ENCODE peak calls at places on chromosomes 6 and 20, in six cellular contexts. One of them, this sample, is unnamed.

GRCh38 chr6:44223471-44224153 is at the start of gene SLC29A1:
- DNase-seq in tibial artery: peak; percentile 85
- DNase-seq in mammary epithelial cell: peak; percentile 48
- DNase-seq in mucosa of descending colon: peak; percentile 76
- DNase-seq in adipocyte: peak; percentile 80
- DNase-seq in lung: peak; percentile 78
- DNase-seq in this sample: no peak

GRCh38 chr6:153511896-153512496 is 380.9 kb upstream of the RGS17 start:
- DNase-seq in lung: no peak
- DNase-seq in tibial artery: no peak
- DNase-seq in mucosa of descending colon: peak; percentile 23
- DNase-seq in adipocyte: peak; percentile 73
- DNase-seq in mammary epithelial cell: peak; percentile 25
- DNase-seq in this sample: no peak

GRCh38 chr6:55399331-55399730 is 72.1 kb downstream of the GFRAL start:
- DNase-seq in mammary epithelial cell: no peak
- DNase-seq in lung: no peak
- DNase-seq in adipocyte: peak; percentile 66
- DNase-seq in tibial artery: no peak
- DNase-seq in mucosa of descending colon: no peak
- DNase-seq in this sample: no peak

GRCh38 chr6:153801917-153802316 is 237.1 kb upstream of the OPRM1 start:
- DNase-seq in mucosa of descending colon: no peak
- DNase-seq in mammary epithelial cell: no peak
- DNase-seq in tibial artery: no peak
- DNase-seq in lung: no peak
- DNase-seq in adipocyte: no peak
- DNase-seq in this sample: no peak

GRCh38 chr20:12762725-12763124 is 246.0 kb upstream of the SPTLC3 start:
- DNase-seq in tibial artery: no peak
- DNase-seq in mucosa of descending colon: no peak
- DNase-seq in adipocyte: no peak
- DNase-seq in lung: no peak
- DNase-seq in mammary epithelial cell: peak; percentile 14
- DNase-seq in this sample: no peak

GRCh38 chr6:111842891-111843290 is 30.4 kb downstream of the FYN start:
- DNase-seq in lung: no peak
- DNase-seq in mammary epithelial cell: no peak
- DNase-seq in mucosa of descending colon: no peak
- DNase-seq in adipocyte: no peak
- DNase-seq in tibial artery: no peak
- DNase-seq in this sample: no peak

GRCh38 chr20:47574616-47575401 is 73.1 kb downstream of the NCOA3 start:
- DNase-seq in mucosa of descending colon: no peak
- DNase-seq in adipocyte: no peak
- DNase-seq in mammary epithelial cell: no peak
- DNase-seq in tibial artery: no peak
- DNase-seq in lung: no peak
- DNase-seq in this sample: no peak

GRCh38 chr20:19861147-19861759 is 103.2 kb downstream of the RIN2 start:
- DNase-seq in mammary epithelial cell: no peak
- DNase-seq in tibial artery: no peak
- DNase-seq in mucosa of descending colon: no peak
- DNase-seq in adipocyte: no peak
- DNase-seq in lung: no peak
- DNase-seq in this sample: no peak

GRCh38 chr6:15754706-15755079 is 91.9 kb upstream of the DTNBP1 start:
- DNase-seq in mammary epithelial cell: no peak
- DNase-seq in lung: no peak
- DNase-seq in tibial artery: no peak
- DNase-seq in adipocyte: no peak
- DNase-seq in mucosa of descending colon: no peak
- DNase-seq in this sample: no peak

GRCh38 chr20:16528078-16528477 is 45.2 kb downstream of the KIF16B start:
- DNase-seq in lung: no peak
- DNase-seq in tibial artery: no peak
- DNase-seq in adipocyte: peak; percentile 56
- DNase-seq in mucosa of descending colon: peak; percentile 84
- DNase-seq in mammary epithelial cell: peak; percentile 92
- DNase-seq in this sample: no peak

GRCh38 chr6:105164418-105164817 is 15.4 kb downstream of the POPDC3 start:
- DNase-seq in tibial artery: no peak
- DNase-seq in mammary epithelial cell: peak; percentile 74
- DNase-seq in lung: no peak
- DNase-seq in adipocyte: peak; percentile 4
- DNase-seq in mucosa of descending colon: no peak
- DNase-seq in this sample: no peak

GRCh38 chr6:26554669-26555504 is 16.7 kb downstream of the HMGN4 start:
- DNase-seq in lung: no peak
- DNase-seq in mammary epithelial cell: peak; percentile 54
- DNase-seq in adipocyte: peak; percentile 75
- DNase-seq in tibial artery: no peak
- DNase-seq in mucosa of descending colon: no peak
- DNase-seq in this sample: no peak

GRCh38 chr6:3247255-3248146 is 11.2 kb upstream of the PSMG4 start:
- DNase-seq in mucosa of descending colon: peak; percentile 56
- DNase-seq in tibial artery: no peak
- DNase-seq in mammary epithelial cell: peak; percentile 43
- DNase-seq in adipocyte: peak; percentile 89
- DNase-seq in lung: no peak
- DNase-seq in this sample: no peak

GRCh38 chr6:108650781-108651180 is 90.1 kb downstream of the FOXO3 start:
- DNase-seq in mucosa of descending colon: no peak
- DNase-seq in mammary epithelial cell: peak; percentile 74
- DNase-seq in lung: no peak
- DNase-seq in adipocyte: peak; percentile 80
- DNase-seq in tibial artery: no peak
- DNase-seq in this sample: no peak

GRCh38 chr20:64109831-64110391 is 2.5 kb upstream of the NPBWR2 start:
- DNase-seq in tibial artery: no peak
- DNase-seq in mucosa of descending colon: no peak
- DNase-seq in lung: no peak
- DNase-seq in mammary epithelial cell: no peak
- DNase-seq in adipocyte: no peak
- DNase-seq in this sample: peak; percentile 54

GRCh38 chr20:32752458-32753250 is 9.4 kb upstream of the COMMD7 start:
- DNase-seq in lung: no peak
- DNase-seq in mucosa of descending colon: no peak
- DNase-seq in adipocyte: no peak
- DNase-seq in tibial artery: no peak
- DNase-seq in mammary epithelial cell: peak; percentile 61
- DNase-seq in this sample: no peak

GRCh38 chr6:144834426-144835038 is 549.4 kb downstream of the UTRN start:
- DNase-seq in mucosa of descending colon: no peak
- DNase-seq in adipocyte: no peak
- DNase-seq in lung: no peak
- DNase-seq in tibial artery: no peak
- DNase-seq in mammary epithelial cell: no peak
- DNase-seq in this sample: no peak

GRCh38 chr6:292506-293184 is 358 bp downstream of the DUSP22 start:
- DNase-seq in mammary epithelial cell: no peak
- DNase-seq in adipocyte: peak; percentile 72
- DNase-seq in tibial artery: peak; percentile 77
- DNase-seq in mucosa of descending colon: peak; percentile 83
- DNase-seq in lung: peak; percentile 85
- DNase-seq in this sample: peak; percentile 75

GRCh38 chr20:13199279-13199678 is 21.8 kb upstream of the ISM1 start:
- DNase-seq in tibial artery: no peak
- DNase-seq in mammary epithelial cell: no peak
- DNase-seq in lung: no peak
- DNase-seq in adipocyte: no peak
- DNase-seq in mucosa of descending colon: no peak
- DNase-seq in this sample: no peak

GRCh38 chr6:107305391-107305790 is 154.0 kb downstream of the PDSS2 start:
- DNase-seq in lung: no peak
- DNase-seq in adipocyte: no peak
- DNase-seq in mammary epithelial cell: peak; percentile 46
- DNase-seq in mucosa of descending colon: no peak
- DNase-seq in tibial artery: no peak
- DNase-seq in this sample: no peak

GRCh38 chr6:116651916-116652315 is 16.6 kb downstream of the ZUP1 start:
- DNase-seq in mucosa of descending colon: no peak
- DNase-seq in mammary epithelial cell: no peak
- DNase-seq in tibial artery: no peak
- DNase-seq in lung: no peak
- DNase-seq in adipocyte: no peak
- DNase-seq in this sample: no peak

GRCh38 chr6:95848717-95849116 is 167.1 kb upstream of the FUT9 start:
- DNase-seq in tibial artery: no peak
- DNase-seq in mammary epithelial cell: no peak
- DNase-seq in mucosa of descending colon: no peak
- DNase-seq in adipocyte: no peak
- DNase-seq in lung: no peak
- DNase-seq in this sample: no peak

GRCh38 chr6:46015119-46015968 is at the start of gene CLIC5:
- DNase-seq in tibial artery: peak; percentile 29
- DNase-seq in lung: peak; percentile 38
- DNase-seq in mucosa of descending colon: peak; percentile 72
- DNase-seq in mammary epithelial cell: no peak
- DNase-seq in adipocyte: no peak
- DNase-seq in this sample: no peak

DNA sequence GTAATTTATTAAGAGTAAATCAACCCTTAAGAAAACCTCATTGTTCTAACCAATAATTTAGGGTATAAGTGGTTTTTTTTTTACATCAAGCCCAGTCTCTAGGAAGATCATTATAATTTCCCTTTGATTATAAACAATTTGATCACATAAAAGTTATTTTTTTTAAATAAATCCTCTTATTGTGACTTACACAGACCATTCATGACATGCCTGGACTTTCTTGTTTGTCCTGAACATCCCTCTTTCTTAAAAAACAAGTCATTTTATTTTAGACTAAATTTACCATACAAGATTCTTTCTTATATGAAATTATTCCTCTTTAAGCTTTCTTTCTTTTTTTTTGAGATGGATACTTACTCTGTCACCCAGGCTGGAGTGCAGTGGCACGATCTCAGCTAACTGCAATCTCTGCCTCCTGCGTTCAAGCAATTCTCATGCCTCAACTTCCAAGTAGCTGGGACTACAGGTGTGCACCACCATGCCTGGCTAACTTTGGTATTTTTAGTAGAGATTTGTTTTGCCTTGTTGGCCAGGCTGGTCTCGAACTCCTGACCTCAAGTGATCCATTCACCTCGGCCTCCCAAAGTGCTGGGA is 53.6 kb upstream of the AGPAT4 start:
- DNase-seq in adipocyte: no peak
- DNase-seq in tibial artery: no peak
- DNase-seq in mucosa of descending colon: no peak
- DNase-seq in lung: no peak
- DNase-seq in mammary epithelial cell: no peak
- DNase-seq in this sample: no peak
- H3K9me3 ChIP-seq in adipocyte: peaks cover 11% of the 10 kb centered on the region
- H3K9me3 ChIP-seq in tibial artery: no peaks in the 10 kb centered on the region
- H3K9me3 ChIP-seq in mucosa of descending colon: peaks cover 16% of the 10 kb centered on the region
- H3K9me3 ChIP-seq in lung: peaks cover 3% of the 10 kb centered on the region
- H3K9me3 ChIP-seq in mammary epithelial cell: no peaks in the 10 kb centered on the region
- H3K9me3 ChIP-seq in this sample: no peaks in the 10 kb centered on the region

GRCh38 chr20:53804920-53805894 is 211.6 kb upstream of the ZNF217 start:
- DNase-seq in adipocyte: peak; percentile 45
- DNase-seq in tibial artery: no peak
- DNase-seq in lung: no peak
- DNase-seq in mucosa of descending colon: peak; percentile 9
- DNase-seq in mammary epithelial cell: peak; percentile 55
- DNase-seq in this sample: no peak

GRCh38 chr20:53800883-53801604 is 207.4 kb upstream of the ZNF217 start:
- DNase-seq in lung: no peak
- DNase-seq in mucosa of descending colon: peak; percentile 78
- DNase-seq in tibial artery: no peak
- DNase-seq in adipocyte: no peak
- DNase-seq in mammary epithelial cell: no peak
- DNase-seq in this sample: no peak

GRCh38 chr20:53800418-53800817 is 206.8 kb upstream of the ZNF217 start:
- DNase-seq in lung: no peak
- DNase-seq in mucosa of descending colon: no peak
- DNase-seq in adipocyte: no peak
- DNase-seq in tibial artery: no peak
- DNase-seq in mammary epithelial cell: no peak
- DNase-seq in this sample: no peak

GRCh38 chr20:53803492-53804155 is 210.0 kb upstream of the ZNF217 start:
- DNase-seq in mucosa of descending colon: no peak
- DNase-seq in adipocyte: no peak
- DNase-seq in mammary epithelial cell: no peak
- DNase-seq in tibial artery: no peak
- DNase-seq in lung: no peak
- DNase-seq in this sample: no peak

GRCh38 chr20:53801609-53802370 is 208.2 kb upstream of the ZNF217 start:
- DNase-seq in mucosa of descending colon: peak; percentile 57
- DNase-seq in adipocyte: no peak
- DNase-seq in lung: no peak
- DNase-seq in mammary epithelial cell: no peak
- DNase-seq in tibial artery: no peak
- DNase-seq in this sample: no peak
- H3K9me3 ChIP-seq in mucosa of descending colon: no peaks in the 10 kb centered on the region
- H3K9me3 ChIP-seq in adipocyte: no peaks in the 10 kb centered on the region
- H3K9me3 ChIP-seq in lung: no peaks in the 10 kb centered on the region
- H3K9me3 ChIP-seq in mammary epithelial cell: no peaks in the 10 kb centered on the region
- H3K9me3 ChIP-seq in tibial artery: no peaks in the 10 kb centered on the region
- H3K9me3 ChIP-seq in this sample: no peaks in the 10 kb centered on the region

GRCh38 chr6:170039156-170040114 is 251.4 kb downstream of the DLL1 start:
- DNase-seq in mammary epithelial cell: no peak
- DNase-seq in adipocyte: no peak
- DNase-seq in lung: no peak
- DNase-seq in tibial artery: no peak
- DNase-seq in mucosa of descending colon: no peak
- DNase-seq in this sample: no peak
- H3K9me3 ChIP-seq in mammary epithelial cell: no peaks in the 10 kb centered on the region
- H3K9me3 ChIP-seq in adipocyte: no peaks in the 10 kb centered on the region
- H3K9me3 ChIP-seq in lung: no peaks in the 10 kb centered on the region
- H3K9me3 ChIP-seq in tibial artery: no peaks in the 10 kb centered on the region
- H3K9me3 ChIP-seq in mucosa of descending colon: no peaks in the 10 kb centered on the region
- H3K9me3 ChIP-seq in this sample: no peaks in the 10 kb centered on the region

DNA sequence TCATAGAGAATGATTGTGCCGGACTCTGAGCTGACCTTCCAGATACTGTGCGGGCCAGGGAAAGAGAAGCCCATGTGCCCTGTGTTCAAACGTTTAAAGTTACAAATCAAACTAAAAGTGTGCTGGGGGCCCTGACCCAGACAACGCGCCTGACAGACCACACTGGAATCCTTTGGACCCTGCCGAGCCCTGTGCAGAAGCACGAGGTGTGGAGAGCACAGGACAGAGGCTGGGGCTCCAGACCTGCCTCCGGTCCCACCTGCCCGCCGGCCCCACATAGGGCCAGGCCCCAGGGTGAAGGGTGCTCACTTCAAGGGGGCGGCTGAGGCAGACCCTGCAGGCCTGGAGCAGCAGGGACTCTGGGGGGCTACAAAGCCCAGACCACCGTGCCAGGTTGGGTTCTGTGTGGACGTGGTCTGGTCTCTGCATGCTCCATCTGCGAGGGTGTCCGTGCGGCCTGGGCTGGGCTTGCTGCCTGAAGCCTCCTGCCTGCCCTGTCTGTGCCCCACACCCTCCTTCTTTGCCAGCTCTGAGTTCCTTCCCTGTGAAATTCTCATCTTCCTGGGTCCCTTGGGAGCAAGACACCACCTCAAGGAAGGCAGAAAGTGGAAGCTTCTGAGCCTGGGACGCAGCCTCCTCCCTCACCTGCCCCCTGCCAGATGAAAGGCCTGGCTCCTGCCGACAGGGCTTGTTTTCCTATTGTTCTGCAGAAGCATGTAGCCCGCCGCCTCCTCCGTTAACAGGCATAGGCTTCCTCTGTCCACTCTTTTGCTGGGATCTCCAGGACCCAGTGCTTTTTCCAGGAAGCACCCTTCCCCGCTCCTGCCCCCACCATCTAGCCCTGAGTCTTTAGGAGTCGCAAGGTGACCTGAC is 186.2 kb downstream of the ERMARD start:
- DNase-seq in mammary epithelial cell: no peak
- DNase-seq in adipocyte: no peak
- DNase-seq in tibial artery: no peak
- DNase-seq in lung: no peak
- DNase-seq in mucosa of descending colon: no peak
- DNase-seq in this sample: peak; percentile 48
- H3K9me3 ChIP-seq in mammary epithelial cell: no peaks in the 10 kb centered on the region
- H3K9me3 ChIP-seq in adipocyte: no peaks in the 10 kb centered on the region
- H3K9me3 ChIP-seq in tibial artery: no peaks in the 10 kb centered on the region
- H3K9me3 ChIP-seq in lung: no peaks in the 10 kb centered on the region
- H3K9me3 ChIP-seq in mucosa of descending colon: no peaks in the 10 kb centered on the region
- H3K9me3 ChIP-seq in this sample: no peaks in the 10 kb centered on the region